ENCODE peak calls at places on chromosomes 16 and 17, in five cellular contexts. A is mucosa of descending colon, T is NCI-H460, C is IMR-90, L is HT-29. Z is an unnamed sample.

GRCh38 chr16:66516172-66516807 is 33.6 kb downstream of the TK2 start:
- DNase-seq in A (no peak), T (no peak), C (no peak), L (no peak), Z (no peak)

GRCh38 chr16:30068750-30069574 is 3.4 kb downstream of the ALDOA start:
- DNase-seq in A (no peak), T (no peak), C (no peak), L (peak; percentile 52), Z (peak; percentile 60)

GRCh38 chr17:8310601-8311123 is 621 bp downstream of the ARHGEF15 start:
- DNase-seq in A (no peak), T (no peak), C (no peak), L (no peak), Z (no peak)

GRCh38 chr16:56066617-56067016 is 124.7 kb upstream of the GNAO1 start:
- DNase-seq in A (no peak), T (no peak), C (no peak), L (no peak), Z (no peak)

GRCh38 chr16:73483076-73483791 is 435.3 kb upstream of the ZFHX3 start:
- DNase-seq in A (no peak), T (no peak), C (no peak), L (no peak), Z (no peak)

GRCh38 chr17:52157603-52158449 is 688 bp downstream of the CA10 start:
- DNase-seq in A (peak; percentile 24), T (no peak), C (no peak), L (no peak), Z (no peak)

GRCh38 chr17:18039535-18040286 is 503 bp downstream of the GID4 start:
- DNase-seq in A (peak; percentile 55), T (no peak), C (no peak), L (peak; percentile 29), Z (no peak)

GRCh38 chr16:5024632-5025031 is 9.1 kb downstream of the NAGPA start:
- DNase-seq in A (no peak), T (peak; percentile 20), C (no peak), L (peak; percentile 75), Z (no peak)

GRCh38 chr17:31054761-31055160 is 40.0 kb upstream of the NF1 start:
- DNase-seq in A (no peak), T (no peak), C (no peak), L (no peak), Z (no peak)

GRCh38 chr17:4357030-4357635 is 9.3 kb downstream of the UBE2G1 start:
- DNase-seq in A (no peak), T (no peak), C (no peak), L (no peak), Z (no peak)

GRCh38 chr16:52498640-52499039 is 48.3 kb downstream of the TOX3 start:
- DNase-seq in A (peak; percentile 65), T (no peak), C (no peak), L (no peak), Z (no peak)

GRCh38 chr17:60154616-60155426 is 5.0 kb downstream of the CA4 start:
- DNase-seq in A (no peak), T (no peak), C (peak; percentile 68), L (no peak), Z (no peak)

GRCh38 chr16:86984975-86985655 is 332.1 kb downstream of the C16orf95 start:
- DNase-seq in A (no peak), T (no peak), C (no peak), L (no peak), Z (no peak)

GRCh38 chr16:58495861-58496331 is 4.0 kb upstream of the NDRG4 start:
- DNase-seq in A (no peak), T (no peak), C (no peak), L (no peak), Z (no peak)

GRCh38 chr16:50154369-50154947 is 1.4 kb downstream of the TENT4B start:
- DNase-seq in A (no peak), T (no peak), C (no peak), L (peak; percentile 28), Z (no peak)

GRCh38 chr16:89036776-89037175 is 56.9 kb upstream of the ACSF3 start:
- DNase-seq in A (no peak), T (no peak), C (no peak), L (no peak), Z (no peak)

GRCh38 chr16:21302454-21302853 is 24.4 kb upstream of the CRYM start:
- DNase-seq in A (no peak), T (no peak), C (peak; percentile 3), L (peak; percentile 3), Z (no peak)

GRCh38 chr17:72948115-72948514 is 144.4 kb downstream of the SLC39A11 start:
- DNase-seq in A (no peak), T (no peak), C (no peak), L (no peak), Z (no peak)

Z was measured in naive B cell.